ENCODE peak calls at places on chromosome 18, in five cellular contexts. Y is caudate nucleus, F is RCC 7860, G is SW480, S is NCI-H1694 treated with DMSO at 0.1 percent for 48 hours. R is an unnamed sample.

GRCh38 chr18:37494406-37494805 is 71.2 kb downstream of the CELF4 start:
- DNase-seq in Y (no peak), G (no peak), S (no peak), F (no peak), R (no peak)

GRCh38 chr18:2568129-2568528 is 3.2 kb downstream of the METTL4 start:
- DNase-seq in Y (no peak), G (no peak), F (no peak), S (no peak), R (peak)

GRCh38 chr18:50097702-50098101 is 97.2 kb downstream of the MYO5B start:
- DNase-seq in F (no peak), S (no peak), G (peak), Y (no peak), R (no peak)

GRCh38 chr18:10560457-10561045 is 34.7 kb downstream of the NAPG start:
- DNase-seq in Y (peak), F (peak), G (peak), S (peak), R (peak)

GRCh38 chr18:58355243-58355642 is 273.6 kb downstream of the ALPK2 start:
- DNase-seq in S (no peak), F (no peak), Y (no peak), G (no peak), R (no peak)

GRCh38 chr18:77059294-77059916 is 73.2 kb downstream of the MBP start:
- DNase-seq in G (peak), F (peak), S (peak), Y (no peak), R (peak)

GRCh38 chr18:64330976-64331375 is 182.1 kb upstream of the LINC00305 start:
- DNase-seq in F (no peak), G (no peak), Y (no peak), S (no peak), R (no peak)

GRCh38 chr18:67154979-67155378 is 361.5 kb downstream of the DSEL start:
- DNase-seq in Y (no peak), G (no peak), F (no peak), S (no peak), R (no peak)

GRCh38 chr18:76459687-76460350 is 35.2 kb downstream of the ZNF516 start:
- DNase-seq in Y (no peak), G (no peak), F (peak), S (no peak), R (peak)

GRCh38 chr18:7575465-7576026 is 8.4 kb downstream of the PTPRM start:
- DNase-seq in F (peak), Y (no peak), G (no peak), S (no peak), R (no peak)

GRCh38 chr18:70072678-70073077 is 125.0 kb upstream of the CD226 start:
- DNase-seq in F (no peak), S (peak), G (peak), Y (no peak), R (peak)

GRCh38 chr18:74115046-74115445 is 32.6 kb downstream of the FBXO15 start:
- DNase-seq in G (no peak), S (no peak), F (no peak), Y (no peak), R (peak)

GRCh38 chr18:12113999-12114646 is 20.5 kb downstream of the ANKRD62 start:
- DNase-seq in Y (no peak), F (no peak), S (no peak), G (no peak), R (no peak)

GRCh38 chr18:50970006-50970405 is 2.2 kb downstream of the ELAC1 start:
- DNase-seq in F (no peak), Y (no peak), G (no peak), S (no peak), R (no peak)

GRCh38 chr18:71799016-71799673 is 745.0 kb downstream of the CBLN2 start:
- DNase-seq in G (no peak), F (no peak), Y (no peak), S (no peak), R (no peak)

GRCh38 chr18:28802546-28802945 is 625.6 kb upstream of the CDH2 start:
- DNase-seq in Y (no peak), S (no peak), G (no peak), F (no peak), R (no peak)

GRCh38 chr18:22705328-22705727 is 227.8 kb upstream of the RBBP8 start:
- DNase-seq in F (peak), S (no peak), G (no peak), Y (no peak), R (peak)

R was measured in RKO.